ENCODE peak calls at places on chromosomes 5 and 9, in six cellular contexts. One of them, this sample, is unnamed.

GRCh38 chr5:50666261-50667078 is at the start of gene PARP8:
- DNase-seq in heart right ventricle: peak
- DNase-seq in AG10803: peak
- DNase-seq in fibroblast of pulmonary artery: peak
- DNase-seq in fibroblast of lung: peak
- DNase-seq in colonic mucosa: peak
- DNase-seq in this sample: peak

GRCh38 chr5:143056331-143056689 is 286.1 kb downstream of the ARHGAP26 start:
- DNase-seq in heart right ventricle: no peak
- DNase-seq in AG10803: no peak
- DNase-seq in fibroblast of pulmonary artery: no peak
- DNase-seq in fibroblast of lung: no peak
- DNase-seq in colonic mucosa: no peak
- DNase-seq in this sample: no peak

GRCh38 chr9:33453999-33454660 is 6.7 kb upstream of the AQP3 start:
- DNase-seq in heart right ventricle: no peak
- DNase-seq in AG10803: no peak
- DNase-seq in fibroblast of pulmonary artery: no peak
- DNase-seq in fibroblast of lung: no peak
- DNase-seq in colonic mucosa: no peak
- DNase-seq in this sample: no peak

GRCh38 chr9:126360073-126360472 is 33.4 kb downstream of the MVB12B start:
- DNase-seq in heart right ventricle: no peak
- DNase-seq in AG10803: no peak
- DNase-seq in fibroblast of pulmonary artery: no peak
- DNase-seq in fibroblast of lung: no peak
- DNase-seq in colonic mucosa: no peak
- DNase-seq in this sample: no peak

GRCh38 chr9:90219548-90220118 is 423.0 kb downstream of the DIRAS2 start:
- DNase-seq in heart right ventricle: peak
- DNase-seq in AG10803: no peak
- DNase-seq in fibroblast of pulmonary artery: no peak
- DNase-seq in fibroblast of lung: no peak
- DNase-seq in colonic mucosa: peak
- DNase-seq in this sample: no peak

GRCh38 chr5:103894882-103895281 is 332.3 kb upstream of the NUDT12 start:
- DNase-seq in heart right ventricle: no peak
- DNase-seq in AG10803: peak
- DNase-seq in fibroblast of pulmonary artery: no peak
- DNase-seq in fibroblast of lung: peak
- DNase-seq in colonic mucosa: no peak
- DNase-seq in this sample: no peak

GRCh38 chr9:24059651-24060050 is 233.6 kb upstream of the ELAVL2 start:
- DNase-seq in heart right ventricle: no peak
- DNase-seq in AG10803: no peak
- DNase-seq in fibroblast of pulmonary artery: no peak
- DNase-seq in fibroblast of lung: no peak
- DNase-seq in colonic mucosa: no peak
- DNase-seq in this sample: no peak

GRCh38 chr5:2135354-2135753 is 252.6 kb upstream of the IRX4 start:
- DNase-seq in heart right ventricle: no peak
- DNase-seq in AG10803: no peak
- DNase-seq in fibroblast of pulmonary artery: no peak
- DNase-seq in fibroblast of lung: no peak
- DNase-seq in colonic mucosa: no peak
- DNase-seq in this sample: no peak

GRCh38 chr9:117340422-117340821 is 74.4 kb downstream of the ASTN2 start:
- DNase-seq in heart right ventricle: no peak
- DNase-seq in AG10803: no peak
- DNase-seq in fibroblast of pulmonary artery: no peak
- DNase-seq in fibroblast of lung: no peak
- DNase-seq in colonic mucosa: no peak
- DNase-seq in this sample: no peak

GRCh38 chr9:89555426-89556375 is 49.1 kb upstream of the GADD45G start:
- DNase-seq in heart right ventricle: no peak
- DNase-seq in AG10803: no peak
- DNase-seq in fibroblast of pulmonary artery: peak
- DNase-seq in fibroblast of lung: no peak
- DNase-seq in colonic mucosa: no peak
- DNase-seq in this sample: peak

GRCh38 chr9:3506164-3506563 is 19.6 kb downstream of the RFX3 start:
- DNase-seq in heart right ventricle: no peak
- DNase-seq in AG10803: no peak
- DNase-seq in fibroblast of pulmonary artery: no peak
- DNase-seq in fibroblast of lung: no peak
- DNase-seq in colonic mucosa: no peak
- DNase-seq in this sample: no peak

GRCh38 chr5:94793113-94793815 is 174.8 kb downstream of the SLF1 start:
- DNase-seq in heart right ventricle: no peak
- DNase-seq in AG10803: peak
- DNase-seq in fibroblast of pulmonary artery: peak
- DNase-seq in fibroblast of lung: peak
- DNase-seq in colonic mucosa: no peak
- DNase-seq in this sample: peak

GRCh38 chr5:78667461-78668103 is 19.0 kb upstream of the LHFPL2 start:
- DNase-seq in heart right ventricle: no peak
- DNase-seq in AG10803: no peak
- DNase-seq in fibroblast of pulmonary artery: no peak
- DNase-seq in fibroblast of lung: no peak
- DNase-seq in colonic mucosa: no peak
- DNase-seq in this sample: no peak

GRCh38 chr9:77523891-77524290 is 124.2 kb downstream of the GNA14 start:
- DNase-seq in heart right ventricle: no peak
- DNase-seq in AG10803: peak
- DNase-seq in fibroblast of pulmonary artery: no peak
- DNase-seq in fibroblast of lung: no peak
- DNase-seq in colonic mucosa: no peak
- DNase-seq in this sample: no peak

GRCh38 chr5:115423051-115423450 is 121.5 kb downstream of the FEM1C start:
- DNase-seq in heart right ventricle: no peak
- DNase-seq in AG10803: no peak
- DNase-seq in fibroblast of pulmonary artery: peak
- DNase-seq in fibroblast of lung: no peak
- DNase-seq in colonic mucosa: no peak
- DNase-seq in this sample: no peak

GRCh38 chr5:50302815-50303490 is 138.1 kb downstream of the EMB start:
- DNase-seq in heart right ventricle: no peak
- DNase-seq in AG10803: no peak
- DNase-seq in fibroblast of pulmonary artery: peak
- DNase-seq in fibroblast of lung: no peak
- DNase-seq in colonic mucosa: no peak
- DNase-seq in this sample: no peak

GRCh38 chr9:33468797-33469621 is 4.7 kb downstream of the NOL6 start:
- DNase-seq in heart right ventricle: no peak
- DNase-seq in AG10803: no peak
- DNase-seq in fibroblast of pulmonary artery: no peak
- DNase-seq in fibroblast of lung: no peak
- DNase-seq in colonic mucosa: no peak
- DNase-seq in this sample: no peak

GRCh38 chr5:112738180-112738560 is 485 bp downstream of the APC start:
- DNase-seq in heart right ventricle: no peak
- DNase-seq in AG10803: no peak
- DNase-seq in fibroblast of pulmonary artery: no peak
- DNase-seq in fibroblast of lung: no peak
- DNase-seq in colonic mucosa: no peak
- DNase-seq in this sample: peak

GRCh38 chr5:170067574-170068170 is 38.0 kb upstream of the FOXI1 start:
- DNase-seq in heart right ventricle: no peak
- DNase-seq in AG10803: no peak
- DNase-seq in fibroblast of pulmonary artery: no peak
- DNase-seq in fibroblast of lung: no peak
- DNase-seq in colonic mucosa: no peak
- DNase-seq in this sample: no peak

GRCh38 chr5:77180167-77181081 is 30.1 kb upstream of the PDE8B start:
- DNase-seq in heart right ventricle: peak
- DNase-seq in AG10803: no peak
- DNase-seq in fibroblast of pulmonary artery: no peak
- DNase-seq in fibroblast of lung: no peak
- DNase-seq in colonic mucosa: peak
- DNase-seq in this sample: no peak

GRCh38 chr9:120336021-120336752 is 243.8 kb downstream of the CDK5RAP2 start:
- DNase-seq in heart right ventricle: no peak
- DNase-seq in AG10803: no peak
- DNase-seq in fibroblast of pulmonary artery: no peak
- DNase-seq in fibroblast of lung: peak
- DNase-seq in colonic mucosa: no peak
- DNase-seq in this sample: peak

GRCh38 chr9:22005083-22005699 is 3.9 kb downstream of the CDKN2B start:
- DNase-seq in heart right ventricle: no peak
- DNase-seq in AG10803: no peak
- DNase-seq in fibroblast of pulmonary artery: peak
- DNase-seq in fibroblast of lung: no peak
- DNase-seq in colonic mucosa: no peak
- DNase-seq in this sample: no peak

GRCh38 chr5:52892242-52892878 is 96.8 kb upstream of the ITGA2 start:
- DNase-seq in heart right ventricle: no peak
- DNase-seq in AG10803: no peak
- DNase-seq in fibroblast of pulmonary artery: no peak
- DNase-seq in fibroblast of lung: no peak
- DNase-seq in colonic mucosa: no peak
- DNase-seq in this sample: no peak

GRCh38 chr9:6467006-6467625 is 54.1 kb downstream of the UHRF2 start:
- DNase-seq in heart right ventricle: no peak
- DNase-seq in AG10803: peak
- DNase-seq in fibroblast of pulmonary artery: peak
- DNase-seq in fibroblast of lung: no peak
- DNase-seq in colonic mucosa: no peak
- DNase-seq in this sample: peak

GRCh38 chr9:125629451-125629850 is 77.6 kb downstream of the MAPKAP1 start:
- DNase-seq in heart right ventricle: no peak
- DNase-seq in AG10803: no peak
- DNase-seq in fibroblast of pulmonary artery: no peak
- DNase-seq in fibroblast of lung: no peak
- DNase-seq in colonic mucosa: no peak
- DNase-seq in this sample: no peak

GRCh38 chr5:15500326-15500958 is 462 bp downstream of the FBXL7 start:
- DNase-seq in heart right ventricle: peak
- DNase-seq in AG10803: peak
- DNase-seq in fibroblast of pulmonary artery: peak
- DNase-seq in fibroblast of lung: peak
- DNase-seq in colonic mucosa: peak
- DNase-seq in this sample: peak

DNA sequence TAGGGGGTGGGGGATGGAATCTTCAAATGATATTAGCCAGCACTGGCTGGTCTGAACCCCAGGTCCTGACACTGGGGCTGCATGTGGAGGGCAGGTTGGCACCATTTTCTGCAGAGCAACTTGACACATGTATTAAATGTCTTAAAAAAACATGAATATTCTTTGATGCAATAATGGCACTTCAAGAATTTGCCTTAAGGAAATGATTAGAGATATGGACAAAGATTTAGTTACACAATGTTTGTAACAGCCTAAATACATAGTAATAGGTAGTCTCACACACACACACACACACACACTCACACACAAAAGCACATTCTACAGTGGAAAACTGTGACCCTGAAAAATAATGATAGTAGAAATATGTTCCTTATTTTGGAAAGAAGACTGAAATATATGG is 3.6 kb downstream of the SVEP1 start:
- DNase-seq in heart right ventricle: no peak
- DNase-seq in AG10803: peak
- DNase-seq in fibroblast of pulmonary artery: peak
- DNase-seq in fibroblast of lung: no peak
- DNase-seq in colonic mucosa: no peak
- DNase-seq in this sample: peak
- H3K4me3 ChIP-seq in heart right ventricle: no peak
- H3K4me3 ChIP-seq in AG10803: peak
- H3K4me3 ChIP-seq in fibroblast of pulmonary artery: peak
- H3K4me3 ChIP-seq in fibroblast of lung: no peak
- H3K4me3 ChIP-seq in colonic mucosa: no peak
- H3K4me3 ChIP-seq in this sample: no peak

DNA sequence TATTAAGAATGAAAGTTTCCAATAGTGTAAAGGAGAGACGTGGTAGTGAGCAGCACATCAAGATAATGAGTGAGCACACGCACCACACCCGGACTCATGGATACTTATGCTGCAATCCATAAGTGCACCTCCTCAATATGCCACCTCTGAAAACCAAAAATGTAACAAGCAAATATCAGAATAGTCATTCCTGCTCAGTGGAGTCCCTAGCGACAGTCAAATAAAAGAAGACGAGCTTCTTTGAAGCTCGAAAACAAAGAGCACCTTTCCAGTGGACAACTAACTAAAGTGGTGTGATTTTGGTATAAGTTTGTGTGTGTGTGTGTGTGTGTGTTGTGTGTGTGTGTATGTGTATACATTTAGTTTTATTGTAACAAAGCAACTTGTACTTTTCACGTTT is 241.3 kb downstream of the DEPDC1B start:
- DNase-seq in heart right ventricle: no peak
- DNase-seq in AG10803: no peak
- DNase-seq in fibroblast of pulmonary artery: no peak
- DNase-seq in fibroblast of lung: no peak
- DNase-seq in colonic mucosa: no peak
- DNase-seq in this sample: no peak
- TF ChIP-seq CTCF in heart right ventricle: no peak
- TF ChIP-seq CTCF in AG10803: no peak
- TF ChIP-seq CTCF in fibroblast of pulmonary artery: no peak
- TF ChIP-seq CTCF in fibroblast of lung: no peak
- TF ChIP-seq CTCF in colonic mucosa: no peak
- TF ChIP-seq CTCF in this sample: no peak

GRCh38 chr9:107750741-107751521 is 261.4 kb upstream of the KLF4 start:
- DNase-seq in heart right ventricle: peak
- DNase-seq in AG10803: peak
- DNase-seq in fibroblast of pulmonary artery: peak
- DNase-seq in fibroblast of lung: peak
- DNase-seq in colonic mucosa: peak
- DNase-seq in this sample: peak
- H3K4me3 ChIP-seq in heart right ventricle: no peak
- H3K4me3 ChIP-seq in AG10803: no peak
- H3K4me3 ChIP-seq in fibroblast of pulmonary artery: no peak
- H3K4me3 ChIP-seq in fibroblast of lung: no peak
- H3K4me3 ChIP-seq in colonic mucosa: no peak
- H3K4me3 ChIP-seq in this sample: no peak

DNA sequence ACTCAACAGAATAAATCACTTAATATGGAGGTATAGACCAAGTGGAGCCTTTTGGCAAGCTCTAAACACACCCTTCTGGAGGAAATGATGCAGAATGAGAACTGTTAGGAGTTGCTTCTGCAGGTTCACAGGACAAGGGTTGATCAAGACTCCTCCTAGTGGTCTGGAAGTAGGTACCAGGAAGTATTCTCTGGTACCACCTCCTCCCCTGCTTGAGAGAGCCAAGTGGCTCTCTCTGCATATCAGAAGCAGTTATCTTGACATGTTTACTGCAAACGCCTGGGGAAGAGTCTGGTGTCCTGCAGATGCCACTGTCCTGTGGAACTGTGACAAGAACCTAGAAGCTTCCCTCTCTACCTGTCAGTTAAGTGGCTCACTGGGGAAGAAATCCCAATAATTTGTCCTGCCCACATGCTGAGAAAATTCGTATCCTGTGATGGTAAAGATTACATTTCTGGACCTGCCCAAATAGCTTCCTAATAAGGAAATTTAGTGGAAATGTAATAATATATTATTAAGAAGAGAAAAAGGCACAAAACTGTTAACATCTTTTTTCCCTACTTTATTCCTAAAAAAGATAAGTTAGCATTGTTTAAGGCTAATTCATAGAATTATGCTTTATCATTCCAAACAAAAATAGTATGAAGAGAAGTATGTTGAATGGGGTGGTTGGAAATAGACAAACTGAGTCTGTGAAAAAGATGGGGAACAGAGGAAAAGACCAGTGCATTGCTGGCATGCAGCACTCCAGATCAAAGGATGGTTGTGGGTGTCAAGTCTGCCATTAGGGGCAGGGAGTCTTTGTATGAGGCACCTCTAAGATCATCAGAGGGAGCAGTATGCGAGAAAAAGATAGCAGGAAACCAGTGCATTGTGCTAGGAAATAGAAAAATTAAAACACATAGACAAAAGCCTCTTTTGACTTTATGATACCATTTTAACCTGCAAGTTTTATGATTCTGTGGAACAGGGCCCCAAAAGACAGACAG is 118.8 kb downstream of the CDC42SE2 start:
- DNase-seq in heart right ventricle: no peak
- DNase-seq in AG10803: peak
- DNase-seq in fibroblast of pulmonary artery: peak
- DNase-seq in fibroblast of lung: peak
- DNase-seq in colonic mucosa: peak
- DNase-seq in this sample: peak
- TF ChIP-seq CTCF in heart right ventricle: peak
- TF ChIP-seq CTCF in AG10803: peak
- TF ChIP-seq CTCF in fibroblast of pulmonary artery: peak
- TF ChIP-seq CTCF in fibroblast of lung: peak
- TF ChIP-seq CTCF in colonic mucosa: peak
- TF ChIP-seq CTCF in this sample: peak